ENCODE peak calls at places on chromosomes 6 and 20, in five cellular contexts. One of them, this sample, is unnamed.

GRCh38 chr20:1345030-1345755 is 16.3 kb upstream of the SDCBP2 start:
- DNase-seq in NT2/D1: no peak
- DNase-seq in HepG2: no peak
- DNase-seq in H1: peak
- DNase-seq in GM12878: no peak
- DNase-seq in this sample: no peak

GRCh38 chr6:152112503-152113261 is 305.2 kb downstream of the ESR1 start:
- DNase-seq in NT2/D1: no peak
- DNase-seq in HepG2: no peak
- DNase-seq in H1: no peak
- DNase-seq in GM12878: no peak
- DNase-seq in this sample: no peak

GRCh38 chr6:32410906-32411305 is 3.9 kb upstream of the BTNL2 start:
- DNase-seq in NT2/D1: no peak
- DNase-seq in HepG2: no peak
- DNase-seq in H1: no peak
- DNase-seq in GM12878: no peak
- DNase-seq in this sample: no peak

GRCh38 chr6:112218563-112218962 is 35.8 kb downstream of the LAMA4 start:
- DNase-seq in NT2/D1: no peak
- DNase-seq in HepG2: no peak
- DNase-seq in H1: no peak
- DNase-seq in GM12878: no peak
- DNase-seq in this sample: no peak

GRCh38 chr6:146962332-146962731 is 241.9 kb upstream of the STXBP5 start:
- DNase-seq in NT2/D1: no peak
- DNase-seq in HepG2: no peak
- DNase-seq in H1: no peak
- DNase-seq in GM12878: no peak
- DNase-seq in this sample: no peak

GRCh38 chr6:116616757-116617093 is 446 bp downstream of the RSPH4A start:
- DNase-seq in NT2/D1: no peak
- DNase-seq in HepG2: no peak
- DNase-seq in H1: peak
- DNase-seq in GM12878: no peak
- DNase-seq in this sample: peak

GRCh38 chr6:33988121-33989015 is 157.5 kb downstream of the GRM4 start:
- DNase-seq in NT2/D1: no peak
- DNase-seq in HepG2: peak
- DNase-seq in H1: no peak
- DNase-seq in GM12878: no peak
- DNase-seq in this sample: no peak

GRCh38 chr6:94670017-94670416 is 907.3 kb upstream of the MANEA start:
- DNase-seq in NT2/D1: no peak
- DNase-seq in HepG2: no peak
- DNase-seq in H1: no peak
- DNase-seq in GM12878: no peak
- DNase-seq in this sample: no peak

GRCh38 chr6:133983099-133983939 is 30.3 kb downstream of the TBPL1 start:
- DNase-seq in NT2/D1: no peak
- DNase-seq in HepG2: peak
- DNase-seq in H1: no peak
- DNase-seq in GM12878: no peak
- DNase-seq in this sample: no peak

GRCh38 chr6:13522639-13523038 is 35.2 kb upstream of the GFOD1 start:
- DNase-seq in NT2/D1: no peak
- DNase-seq in HepG2: no peak
- DNase-seq in H1: no peak
- DNase-seq in GM12878: no peak
- DNase-seq in this sample: no peak

GRCh38 chr6:1987640-1988039 is 257.8 kb downstream of the GMDS start:
- DNase-seq in NT2/D1: no peak
- DNase-seq in HepG2: no peak
- DNase-seq in H1: no peak
- DNase-seq in GM12878: no peak
- DNase-seq in this sample: no peak

GRCh38 chr20:59925894-59926293 is 7.5 kb downstream of the SYCP2 start:
- DNase-seq in NT2/D1: no peak
- DNase-seq in HepG2: no peak
- DNase-seq in H1: no peak
- DNase-seq in GM12878: no peak
- DNase-seq in this sample: no peak

GRCh38 chr20:46353506-46354206 is 45.4 kb upstream of the CDH22 start:
- DNase-seq in NT2/D1: no peak
- DNase-seq in HepG2: peak
- DNase-seq in H1: no peak
- DNase-seq in GM12878: no peak
- DNase-seq in this sample: no peak

GRCh38 chr20:20036756-20037155 is 15.5 kb downstream of the CRNKL1 start:
- DNase-seq in NT2/D1: no peak
- DNase-seq in HepG2: no peak
- DNase-seq in H1: no peak
- DNase-seq in GM12878: no peak
- DNase-seq in this sample: no peak

GRCh38 chr20:51494241-51495110 is 48.0 kb downstream of the NFATC2 start:
- DNase-seq in NT2/D1: no peak
- DNase-seq in HepG2: no peak
- DNase-seq in H1: no peak
- DNase-seq in GM12878: no peak
- DNase-seq in this sample: no peak

GRCh38 chr6:97524846-97525245 is 241.8 kb upstream of the MMS22L start:
- DNase-seq in NT2/D1: peak
- DNase-seq in HepG2: no peak
- DNase-seq in H1: peak
- DNase-seq in GM12878: no peak
- DNase-seq in this sample: peak

GRCh38 chr6:139483082-139483481 is 108.6 kb upstream of the CITED2 start:
- DNase-seq in NT2/D1: peak
- DNase-seq in HepG2: no peak
- DNase-seq in H1: peak
- DNase-seq in GM12878: no peak
- DNase-seq in this sample: no peak

GRCh38 chr6:167828325-167828956 is 1.7 kb downstream of the AFDN start:
- DNase-seq in NT2/D1: no peak
- DNase-seq in HepG2: no peak
- DNase-seq in H1: no peak
- DNase-seq in GM12878: no peak
- DNase-seq in this sample: no peak

GRCh38 chr20:62461157-62461556 is 14.6 kb downstream of the GATA5 start:
- DNase-seq in NT2/D1: no peak
- DNase-seq in HepG2: no peak
- DNase-seq in H1: no peak
- DNase-seq in GM12878: no peak
- DNase-seq in this sample: no peak

GRCh38 chr20:45934046-45934586 is 367 bp upstream of the PCIF1 start:
- DNase-seq in NT2/D1: no peak
- DNase-seq in HepG2: no peak
- DNase-seq in H1: no peak
- DNase-seq in GM12878: no peak
- DNase-seq in this sample: peak

GRCh38 chr6:62400521-62401259 is 114.7 kb upstream of the KHDRBS2 start:
- DNase-seq in NT2/D1: no peak
- DNase-seq in HepG2: no peak
- DNase-seq in H1: no peak
- DNase-seq in GM12878: no peak
- DNase-seq in this sample: no peak

GRCh38 chr6:96330884-96331283 is 190.7 kb upstream of the UFL1 start:
- DNase-seq in NT2/D1: no peak
- DNase-seq in HepG2: no peak
- DNase-seq in H1: no peak
- DNase-seq in GM12878: no peak
- DNase-seq in this sample: no peak

GRCh38 chr6:50724381-50725124 is 11.2 kb downstream of the TFAP2D start:
- DNase-seq in NT2/D1: no peak
- DNase-seq in HepG2: no peak
- DNase-seq in H1: no peak
- DNase-seq in GM12878: no peak
- DNase-seq in this sample: no peak

GRCh38 chr6:134464690-134465411 is 146.9 kb upstream of the SGK1 start:
- DNase-seq in NT2/D1: no peak
- DNase-seq in HepG2: no peak
- DNase-seq in H1: no peak
- DNase-seq in GM12878: no peak
- DNase-seq in this sample: peak

GRCh38 chr20:38007526-38007925 is 25.7 kb downstream of the TTI1 start:
- DNase-seq in NT2/D1: no peak
- DNase-seq in HepG2: no peak
- DNase-seq in H1: no peak
- DNase-seq in GM12878: no peak
- DNase-seq in this sample: no peak

DNA sequence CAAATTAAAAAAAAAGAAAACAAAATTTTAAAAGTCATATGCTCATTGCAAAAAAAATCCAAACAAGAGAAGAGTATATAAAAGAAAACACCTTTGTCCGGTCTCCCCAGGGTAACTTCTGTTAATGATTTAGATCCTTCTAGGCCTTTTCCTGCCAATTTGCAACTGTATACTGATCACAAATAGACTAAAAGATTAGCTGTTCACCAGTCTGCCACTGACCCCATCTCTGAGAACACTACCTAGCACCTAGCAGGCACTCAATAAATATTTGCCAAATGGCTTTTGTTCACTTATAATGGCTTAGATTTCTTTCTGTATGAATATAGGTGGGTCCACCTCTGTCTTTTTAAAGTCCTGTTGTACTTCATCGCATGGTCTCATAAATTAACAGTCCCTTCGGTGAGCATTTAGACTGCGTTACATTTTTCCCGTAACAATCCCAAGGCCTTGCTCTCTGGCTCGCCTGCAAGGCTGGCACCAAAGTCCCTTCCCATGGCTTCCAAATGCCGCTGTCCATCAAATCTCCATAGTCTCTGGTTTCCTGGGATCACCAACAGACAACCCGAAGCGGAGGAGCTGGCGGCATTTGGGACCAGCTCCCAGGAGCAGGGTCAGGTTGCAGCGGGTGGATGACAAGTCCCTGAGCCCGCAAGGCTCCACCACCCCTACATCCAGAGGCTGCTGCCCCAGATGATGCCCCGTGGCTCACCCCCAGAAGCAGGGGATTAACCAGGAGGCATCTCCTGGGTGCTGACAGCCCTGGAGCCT is 11.8 kb downstream of the JPH2 start:
- DNase-seq in NT2/D1: no peak
- DNase-seq in HepG2: no peak
- DNase-seq in H1: no peak
- DNase-seq in GM12878: no peak
- DNase-seq in this sample: no peak
- TF ChIP-seq SUZ12 in NT2/D1: no peak
- TF ChIP-seq SUZ12 in HepG2: no peak
- TF ChIP-seq SUZ12 in H1: no peak
- TF ChIP-seq SUZ12 in GM12878: no peak
- TF ChIP-seq SUZ12 in this sample: no peak

DNA sequence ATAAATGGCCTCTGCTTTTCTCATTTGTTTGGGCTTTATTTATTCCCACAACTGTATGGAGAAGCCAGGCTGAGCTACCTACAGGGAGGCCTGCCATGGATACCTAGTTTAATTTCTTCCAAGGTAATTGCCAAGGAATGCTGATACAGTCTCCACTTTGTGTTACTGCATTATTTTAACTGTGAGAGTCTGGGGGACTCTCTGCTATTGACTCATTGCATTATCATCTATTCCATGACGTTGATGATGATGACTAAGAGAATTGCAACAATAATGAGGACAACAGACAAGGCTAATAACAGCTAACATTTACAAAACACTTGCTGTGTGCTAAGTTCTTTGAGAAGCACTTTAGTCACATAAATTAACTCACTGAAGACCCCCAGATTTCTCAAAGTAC is 88.4 kb upstream of the COL21A1 start:
- DNase-seq in NT2/D1: no peak
- DNase-seq in HepG2: no peak
- DNase-seq in H1: no peak
- DNase-seq in GM12878: no peak
- DNase-seq in this sample: no peak
- TF ChIP-seq SUZ12 in NT2/D1: no peak
- TF ChIP-seq SUZ12 in HepG2: no peak
- TF ChIP-seq SUZ12 in H1: no peak
- TF ChIP-seq SUZ12 in GM12878: no peak
- TF ChIP-seq SUZ12 in this sample: no peak

DNA sequence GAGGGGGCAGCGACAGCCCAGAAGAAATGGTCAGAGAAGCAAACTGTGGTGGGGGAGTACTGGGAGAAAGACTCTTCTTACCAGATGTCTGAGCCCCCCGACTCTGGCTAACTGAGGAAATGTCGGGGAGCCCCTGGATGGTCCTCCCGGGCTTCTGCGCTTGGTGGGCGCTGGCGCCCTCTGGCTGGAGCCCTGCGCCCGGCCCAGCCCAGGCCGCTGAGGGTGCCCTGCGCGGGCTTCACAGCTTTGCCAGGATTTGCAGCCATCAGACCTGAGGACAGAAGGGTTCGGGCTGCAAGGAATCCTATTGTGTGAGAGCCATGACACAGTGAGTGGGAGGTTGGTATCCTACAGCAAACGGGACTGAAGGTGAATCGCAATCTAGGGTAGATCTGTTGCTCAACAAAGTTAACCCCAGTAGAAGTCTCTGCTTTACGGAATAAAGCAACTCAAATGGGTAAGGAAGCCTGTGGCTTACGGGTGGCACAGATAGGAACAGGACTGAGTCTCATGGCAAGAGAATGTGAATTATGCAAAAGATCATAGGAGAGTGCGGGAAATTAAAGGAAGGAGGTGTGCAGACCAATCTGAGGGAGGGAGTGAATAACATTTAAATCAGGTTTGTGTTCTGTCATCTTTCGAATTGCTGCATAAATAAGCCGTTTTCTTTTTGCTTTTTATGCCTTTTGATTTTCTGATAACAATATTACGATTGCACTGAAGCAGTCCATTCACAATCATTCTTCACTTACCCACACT is 719 bp upstream of the RCAN2 start:
- DNase-seq in NT2/D1: no peak
- DNase-seq in HepG2: peak
- DNase-seq in H1: peak
- DNase-seq in GM12878: no peak
- DNase-seq in this sample: peak
- TF ChIP-seq SUZ12 in NT2/D1: no peak
- TF ChIP-seq SUZ12 in HepG2: no peak
- TF ChIP-seq SUZ12 in H1: no peak
- TF ChIP-seq SUZ12 in GM12878: no peak
- TF ChIP-seq SUZ12 in this sample: no peak

DNA sequence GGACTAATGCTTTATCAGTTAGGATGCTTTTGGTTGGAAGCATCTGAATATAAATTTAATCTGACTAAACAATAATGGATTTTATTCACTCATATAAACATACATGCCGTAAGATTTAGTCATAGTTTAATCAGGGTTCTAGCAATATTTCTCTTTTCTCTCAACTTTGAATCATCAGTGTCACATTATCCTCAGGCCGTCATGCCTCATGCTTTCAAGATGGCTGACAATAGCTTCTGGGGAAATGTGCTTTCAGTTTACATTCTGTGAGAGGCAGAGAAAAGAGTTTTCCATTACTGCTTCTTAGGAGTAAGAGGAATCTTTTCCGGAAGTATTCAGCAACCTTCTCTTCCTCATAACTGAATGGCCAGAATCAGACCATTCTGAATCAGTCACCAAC is 162.2 kb downstream of the GJA1 start:
- DNase-seq in NT2/D1: no peak
- DNase-seq in HepG2: no peak
- DNase-seq in H1: no peak
- DNase-seq in GM12878: no peak
- DNase-seq in this sample: no peak
- TF ChIP-seq SUZ12 in NT2/D1: no peak
- TF ChIP-seq SUZ12 in HepG2: no peak
- TF ChIP-seq SUZ12 in H1: no peak
- TF ChIP-seq SUZ12 in GM12878: no peak
- TF ChIP-seq SUZ12 in this sample: no peak

This sample was measured in HEK293T.